ENCODE peak calls at places on chromosomes 11 and 22, in four cellular contexts. A is endothelial cell, B is NB4, M is choroid plexus epithelial cell. Q is an unnamed sample.

GRCh38 chr11:11279956-11280689 is 72.9 kb downstream of the CSNK2A3 start:
- DNase-seq in A (peak; percentile 67), B (no peak), M (peak; percentile 65), Q (no peak)

GRCh38 chr11:69828276-69828970 is 9.2 kb upstream of the FGF3 start:
- DNase-seq in A (no peak), B (no peak), M (no peak), Q (no peak)

GRCh38 chr11:65131417-65131776 is 2.9 kb downstream of the SYVN1 start:
- DNase-seq in A (no peak), B (no peak), M (no peak), Q (no peak)

GRCh38 chr22:48943567-48944432 is 883.9 kb downstream of the BRD1 start:
- DNase-seq in A (peak; percentile 76), B (peak; percentile 49), M (no peak), Q (no peak)

GRCh38 chr11:128298271-128298670 is 289.1 kb downstream of the ETS1 start:
- DNase-seq in A (no peak), B (no peak), M (no peak), Q (no peak)

GRCh38 chr22:41517172-41518047 is 26.9 kb downstream of the POLR3H start:
- DNase-seq in A (peak; percentile 80), B (peak; percentile 44), M (peak; percentile 62), Q (peak; percentile 77)

GRCh38 chr11:78192223-78192719 is 3.6 kb downstream of the USP35 start:
- DNase-seq in A (no peak), B (peak; percentile 71), M (no peak), Q (no peak)

GRCh38 chr11:68431984-68432600 is 28.5 kb upstream of the PPP6R3 start:
- DNase-seq in A (no peak), B (no peak), M (no peak), Q (no peak)

GRCh38 chr22:45007946-45008852 is 1.6 kb downstream of the PHF21B start:
- DNase-seq in A (peak; percentile 40), B (no peak), M (no peak), Q (no peak)

GRCh38 chr11:69100454-69101099 is 51.8 kb downstream of the TPCN2 start:
- DNase-seq in A (no peak), B (no peak), M (no peak), Q (no peak)

GRCh38 chr22:46971141-46971775 is 208.8 kb downstream of the TBC1D22A start:
- DNase-seq in A (peak; percentile 51), B (no peak), M (peak; percentile 75), Q (no peak)

GRCh38 chr22:43521716-43522115 is 109.9 kb downstream of the MPPED1 start:
- DNase-seq in A (no peak), B (no peak), M (no peak), Q (peak; percentile 30)

GRCh38 chr11:11262171-11262920 is 90.7 kb downstream of the CSNK2A3 start:
- DNase-seq in A (no peak), B (no peak), M (no peak), Q (no peak)

GRCh38 chr11:44607324-44607962 is 42.0 kb downstream of the CD82 start:
- DNase-seq in A (no peak), B (no peak), M (no peak), Q (peak; percentile 24)

GRCh38 chr22:23431337-23432072 is 148.6 kb downstream of the IGLL1 start:
- DNase-seq in A (no peak), B (no peak), M (peak; percentile 94), Q (no peak)

GRCh38 chr11:832529-833113 is at the start of gene CD151:
- DNase-seq in A (no peak), B (peak; percentile 79), M (peak; percentile 52), Q (peak; percentile 68)

GRCh38 chr11:120694706-120695105 is 183.2 kb downstream of the GRIK4 start:
- DNase-seq in A (no peak), B (peak; percentile 12), M (no peak), Q (no peak)

GRCh38 chr11:120698918-120699317 is 187.4 kb downstream of the GRIK4 start:
- DNase-seq in A (no peak), B (no peak), M (no peak), Q (no peak)

GRCh38 chr11:120695426-120695825 is 183.9 kb downstream of the GRIK4 start:
- DNase-seq in A (no peak), B (no peak), M (no peak), Q (no peak)

GRCh38 chr11:120696597-120696996 is 185.0 kb downstream of the GRIK4 start:
- DNase-seq in A (no peak), B (no peak), M (no peak), Q (no peak)
- TF ChIP-seq CTCF in A (peak; percentile 33), B (peak; percentile 59), M (no peak), Q (peak; percentile 31)

GRCh38 chr22:40120783-40121182 is 56.9 kb upstream of the TNRC6B start:
- DNase-seq in A (no peak), B (no peak), M (no peak), Q (no peak)
- TF ChIP-seq CTCF in A (no peak), B (no peak), M (no peak), Q (no peak)

GRCh38 chr11:71329731-71330130 is 77.4 kb upstream of the SHANK2 start:
- DNase-seq in A (no peak), B (no peak), M (no peak), Q (no peak)

GRCh38 chr11:71331631-71332030 is 79.3 kb upstream of the SHANK2 start:
- DNase-seq in A (no peak), B (no peak), M (no peak), Q (no peak)

GRCh38 chr11:71330349-71330748 is 78.0 kb upstream of the SHANK2 start:
- DNase-seq in A (no peak), B (no peak), M (no peak), Q (no peak)

GRCh38 chr11:71332046-71332445 is 79.7 kb upstream of the SHANK2 start:
- DNase-seq in A (no peak), B (no peak), M (no peak), Q (no peak)

DNA sequence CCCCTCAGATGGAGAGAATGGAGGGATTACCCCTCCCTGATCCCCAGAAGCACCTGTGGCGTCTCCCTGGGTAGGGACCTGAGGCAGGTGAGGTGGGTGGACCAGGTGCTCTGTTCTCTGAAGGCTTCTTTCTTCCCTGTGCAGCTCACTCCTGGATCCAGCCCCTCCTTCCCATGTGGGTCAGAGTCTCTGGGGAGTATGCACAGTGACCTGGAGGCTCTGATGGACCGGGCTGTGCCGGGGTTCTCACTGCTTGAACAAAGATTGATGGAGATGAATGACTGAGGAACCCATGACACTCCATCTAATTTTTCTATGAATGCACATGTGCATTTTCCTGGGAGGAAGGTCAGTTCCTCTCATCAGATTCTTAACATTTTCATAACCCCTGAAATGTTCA is 78.6 kb upstream of the SHANK2 start:
- DNase-seq in A (no peak), B (no peak), M (no peak), Q (no peak)
- TF ChIP-seq CTCF in A (no peak), B (no peak), M (no peak), Q (no peak)

GRCh38 chr11:75184757-75185156 is 33.9 kb downstream of the SLCO2B1 start:
- DNase-seq in A (no peak), B (no peak), M (no peak), Q (no peak)
- TF ChIP-seq CTCF in A (no peak), B (no peak), M (no peak), Q (no peak)

GRCh38 chr11:6602096-6602940 is 1.1 kb downstream of the RRP8 start:
- DNase-seq in A (peak; percentile 1), B (no peak), M (no peak), Q (no peak)

GRCh38 chr11:6606471-6607189 is 3.1 kb downstream of the ILK start:
- DNase-seq in A (peak; percentile 87), B (peak; percentile 87), M (peak; percentile 96), Q (peak; percentile 81)

GRCh38 chr11:6603287-6604080 is at the start of the genes ILK and RRP8:
- DNase-seq in A (peak; percentile 92), B (peak; percentile 94), M (peak; percentile 92), Q (peak; percentile 90)

GRCh38 chr11:6607190-6607635 is 3.6 kb downstream of the ILK start:
- DNase-seq in A (no peak), B (no peak), M (no peak), Q (no peak)

GRCh38 chr11:6604081-6604626 is 580 bp downstream of the ILK start:
- DNase-seq in A (peak; percentile 45), B (peak; percentile 86), M (peak; percentile 82), Q (peak; percentile 37)
- TF ChIP-seq CTCF in A (no peak), B (peak; percentile 38), M (peak; percentile 55), Q (no peak)

DNA sequence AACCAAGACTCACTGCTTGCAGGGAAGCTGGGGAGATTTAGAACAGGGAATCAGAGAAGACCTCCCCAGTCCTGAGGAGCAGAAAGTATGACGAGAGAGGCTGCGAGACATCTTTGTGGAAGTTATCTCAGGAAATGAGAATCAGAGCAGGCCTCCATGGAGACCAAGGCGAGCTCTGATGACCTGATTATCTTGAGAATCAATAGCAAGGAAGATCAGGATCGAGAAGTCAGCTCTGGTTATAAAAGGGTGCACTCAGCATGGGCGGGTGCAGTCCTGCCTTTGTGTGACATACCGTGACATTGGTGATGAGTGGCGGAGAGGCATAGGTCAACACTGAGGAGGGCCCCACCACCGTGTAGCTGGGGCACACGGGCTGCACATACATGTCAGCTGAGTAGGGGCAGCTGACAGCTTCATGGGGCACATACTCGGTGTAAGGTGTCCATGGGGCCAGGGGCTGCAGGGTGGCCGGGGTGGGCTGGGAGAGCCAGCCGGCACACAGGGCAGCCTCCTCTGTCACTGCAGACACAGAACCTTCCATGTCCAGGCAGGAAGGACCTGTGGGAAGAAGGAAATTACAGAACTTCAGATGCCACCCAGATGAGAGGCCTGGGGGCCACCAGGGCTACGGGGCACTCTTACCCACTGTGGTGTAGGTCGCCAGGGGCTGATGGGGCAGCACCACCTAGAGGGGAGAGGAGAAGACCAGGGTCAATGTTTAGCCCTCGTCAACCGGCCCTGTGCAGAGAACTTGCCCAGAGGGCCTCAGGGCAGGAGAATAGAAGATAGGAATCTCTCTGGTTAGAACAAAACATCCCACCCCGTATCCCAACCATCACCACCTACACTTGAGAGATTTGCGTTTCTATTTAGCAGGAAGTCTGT is 21.7 kb downstream of the POU2AF1 start:
- DNase-seq in A (no peak), B (no peak), M (no peak), Q (no peak)
- TF ChIP-seq CTCF in A (no peak), B (no peak), M (no peak), Q (no peak)